ENCODE peak calls at places on chromosomes 6 and 20, in seven cellular contexts. X, G, D, R, O, Y and B are unnamed samples.

GRCh38 chr20:38579219-38579618 is 1.8 kb upstream of the ADIG start:
- DNase-seq in X (no peak), G (no peak), R (no peak), O (no peak), D (no peak), Y (no peak), B (no peak)

GRCh38 chr20:34575756-34576155 is 17.2 kb downstream of the MAP1LC3A start:
- DNase-seq in G (no peak), Y (no peak), X (no peak), R (no peak), O (peak; percentile 45), D (no peak), B (no peak)

GRCh38 chr6:17600527-17601388 is 656 bp downstream of the FAM8A1 start:
- DNase-seq in D (peak; percentile 53), O (peak; percentile 92), R (peak; percentile 43), G (peak; percentile 35), X (peak; percentile 39), Y (peak; percentile 76), B (peak; percentile 47)

GRCh38 chr6:22873531-22874136 is 304.3 kb downstream of the HDGFL1 start:
- DNase-seq in R (no peak), X (peak; percentile 45), Y (no peak), D (no peak), O (no peak), G (no peak), B (no peak)

GRCh38 chr6:33958863-33959651 is 155.3 kb upstream of the MLN start:
- DNase-seq in Y (no peak), D (no peak), G (no peak), X (no peak), R (no peak), O (no peak), B (no peak)

GRCh38 chr6:82989891-82990290 is 75.8 kb downstream of the UBE3D start:
- DNase-seq in O (no peak), R (no peak), D (no peak), Y (no peak), G (no peak), X (no peak), B (no peak)

GRCh38 chr6:5941188-5941587 is 65.5 kb downstream of the NRN1 start:
- DNase-seq in D (no peak), X (no peak), G (no peak), O (no peak), Y (no peak), R (no peak), B (no peak)

GRCh38 chr20:62598761-62599194 is 43.5 kb upstream of the SLCO4A1 start:
- DNase-seq in R (no peak), D (no peak), Y (no peak), G (no peak), X (no peak), O (no peak), B (no peak)

GRCh38 chr6:101722481-101722880 is 329.0 kb downstream of the GRIK2 start:
- DNase-seq in Y (no peak), D (no peak), R (no peak), X (no peak), G (no peak), O (no peak), B (no peak)

GRCh38 chr6:1240766-1241165 is 71.1 kb upstream of the FOXQ1 start:
- DNase-seq in G (no peak), Y (no peak), O (no peak), X (no peak), R (no peak), D (no peak), B (no peak)

GRCh38 chr20:57902478-57902877 is 192.7 kb upstream of the PMEPA1 start:
- DNase-seq in X (no peak), G (no peak), O (no peak), R (no peak), D (no peak), Y (no peak), B (no peak)

GRCh38 chr6:166259296-166259977 is 48.8 kb downstream of the PRR18 start:
- DNase-seq in D (no peak), Y (peak; percentile 70), O (no peak), R (no peak), X (no peak), G (no peak), B (no peak)

GRCh38 chr6:28553384-28553985 is 27.8 kb downstream of the GPX5 start:
- DNase-seq in G (no peak), O (no peak), X (no peak), Y (no peak), D (no peak), R (no peak), B (no peak)

GRCh38 chr6:163338671-163339405 is 75.7 kb upstream of the QKI start:
- DNase-seq in Y (no peak), O (no peak), D (no peak), R (no peak), G (no peak), X (no peak), B (peak; percentile 25)

GRCh38 chr6:30450908-30451818 is 38.1 kb upstream of the HLA-E start:
- DNase-seq in X (no peak), O (no peak), R (no peak), Y (peak; percentile 71), G (peak; percentile 50), D (no peak), B (peak; percentile 45)

GRCh38 chr6:140345935-140346334 is 971.5 kb upstream of the CITED2 start:
- DNase-seq in Y (no peak), R (no peak), O (no peak), X (no peak), G (no peak), D (no peak), B (no peak)

GRCh38 chr20:38034961-38035360 is 1.4 kb downstream of the RPRD1B start:
- DNase-seq in O (no peak), D (no peak), R (no peak), G (no peak), Y (no peak), X (no peak), B (no peak)

GRCh38 chr6:28118217-28118616 is 6.2 kb upstream of the ZSCAN16 start:
- DNase-seq in G (no peak), R (no peak), X (no peak), Y (no peak), D (no peak), O (no peak), B (no peak)

GRCh38 chr6:54057068-54057467 is 54.2 kb upstream of the MLIP start:
- DNase-seq in O (no peak), D (no peak), G (no peak), Y (no peak), X (no peak), R (no peak), B (no peak)

DNA sequence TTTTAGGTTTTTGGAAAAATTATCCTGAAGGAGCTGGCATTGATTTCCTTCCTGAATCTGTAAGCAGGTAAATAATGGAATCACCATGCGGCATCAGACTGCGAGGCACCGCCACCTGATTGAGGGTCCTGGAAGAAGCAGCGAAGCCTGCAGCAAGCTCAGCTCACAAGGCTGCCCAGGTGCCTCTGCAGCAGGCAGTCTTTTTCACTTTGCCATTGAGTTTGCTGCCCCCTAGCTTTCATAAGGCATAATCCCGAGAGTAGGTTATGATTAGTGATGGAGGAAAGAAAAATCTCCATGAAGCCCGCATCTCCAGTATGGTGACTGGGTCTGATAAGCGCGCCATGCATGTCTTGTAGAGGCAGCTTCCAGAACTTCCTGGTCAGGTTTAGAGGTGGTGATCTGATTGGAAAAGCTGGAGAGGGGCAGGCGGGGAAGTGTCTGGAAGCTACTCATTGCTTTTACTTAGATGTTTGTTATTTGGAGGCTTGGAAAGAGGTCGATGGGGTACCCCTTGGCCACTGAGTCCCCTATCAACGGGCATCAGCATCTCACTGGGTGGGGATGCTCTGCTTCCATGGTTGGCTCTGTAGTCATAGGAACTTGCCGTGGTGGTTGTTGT is 26.7 kb downstream of the IYD start:
- DNase-seq in O (no peak), D (peak; percentile 37), G (no peak), R (peak; percentile 65), X (peak; percentile 28), Y (peak; percentile 59), B (peak; percentile 52)
- TF ChIP-seq CTCF in O (peak; percentile 22), D (peak; percentile 77), G (peak; percentile 51), R (peak; percentile 84), X (peak; percentile 64), Y (peak; percentile 70), B (peak; percentile 84)

DNA sequence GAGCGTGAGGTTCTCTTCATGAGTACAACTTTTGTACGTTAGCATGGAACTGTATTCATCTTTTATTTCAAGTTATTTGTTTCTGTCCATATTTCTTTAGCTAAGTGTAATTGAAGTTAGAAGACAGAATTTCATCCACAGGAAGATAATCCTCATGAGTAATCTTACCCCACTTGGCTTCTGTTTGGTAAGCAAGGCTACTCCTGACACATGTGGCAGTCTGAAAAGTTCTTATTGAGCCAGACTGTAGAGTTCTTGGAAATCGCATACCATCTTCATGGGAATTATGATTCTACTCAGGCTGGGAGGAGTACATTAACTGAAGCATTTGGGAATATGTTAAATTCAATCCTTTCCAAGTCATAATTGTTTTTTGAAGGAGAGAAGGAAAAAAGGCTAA is 41.3 kb upstream of the TENT5A start:
- DNase-seq in X (no peak), O (no peak), Y (no peak), D (no peak), R (no peak), G (no peak), B (no peak)
- TF ChIP-seq CTCF in X (no peak), O (no peak), Y (no peak), D (no peak), R (no peak), G (no peak), B (no peak)

DNA sequence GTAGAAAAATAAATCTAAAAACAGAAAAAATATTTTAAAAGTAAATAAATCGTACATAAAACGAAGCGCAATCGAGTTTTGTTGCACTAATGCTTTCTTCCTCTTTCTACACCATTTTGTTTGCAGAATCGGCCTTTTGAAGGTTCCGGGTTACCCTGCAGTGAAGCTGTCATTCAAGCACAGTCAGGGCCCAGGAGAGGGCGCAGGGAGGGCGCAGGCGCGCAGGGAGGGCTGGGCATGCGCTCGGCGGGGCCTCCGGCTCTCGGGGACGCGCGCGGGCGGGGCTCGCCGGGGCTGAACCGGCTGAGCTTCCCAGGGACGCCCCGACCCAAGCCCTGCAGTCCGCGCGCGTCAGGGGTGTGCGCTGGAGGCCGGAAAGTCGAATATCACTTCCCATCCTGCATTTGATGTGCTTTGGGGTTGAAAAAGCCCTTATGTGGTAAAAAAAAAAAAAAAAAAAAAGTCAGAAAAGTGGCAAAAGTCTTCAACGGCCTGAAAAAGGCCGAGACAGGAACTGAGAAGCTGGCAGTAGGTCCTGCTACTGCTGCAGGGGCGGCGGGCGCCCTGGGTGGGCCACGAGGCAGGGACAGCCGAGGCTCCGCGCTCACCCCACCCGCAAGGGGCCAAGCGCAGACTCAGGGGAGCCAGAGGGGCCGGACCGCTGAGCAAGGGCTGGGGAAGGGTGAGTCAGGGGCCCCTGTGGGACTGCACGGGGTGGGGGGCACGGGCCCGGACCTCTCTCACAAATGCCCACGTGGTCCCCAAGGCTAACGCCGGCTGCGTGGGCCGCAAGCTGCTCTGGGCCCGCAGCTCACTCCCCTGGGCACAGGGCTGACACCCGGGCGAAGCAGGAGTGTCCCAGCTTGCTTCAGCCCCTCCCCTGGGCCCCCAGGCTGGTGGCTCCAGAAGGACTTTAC is 40.5 kb downstream of the THBS2 start:
- DNase-seq in D (peak; percentile 84), X (peak; percentile 84), G (peak; percentile 82), Y (peak; percentile 93), R (peak; percentile 92), O (peak; percentile 97), B (peak; percentile 91)
- TF ChIP-seq CTCF in D (peak; percentile 42), X (peak; percentile 48), G (no peak), Y (peak; percentile 53), R (peak; percentile 16), O (no peak), B (no peak)

DNA sequence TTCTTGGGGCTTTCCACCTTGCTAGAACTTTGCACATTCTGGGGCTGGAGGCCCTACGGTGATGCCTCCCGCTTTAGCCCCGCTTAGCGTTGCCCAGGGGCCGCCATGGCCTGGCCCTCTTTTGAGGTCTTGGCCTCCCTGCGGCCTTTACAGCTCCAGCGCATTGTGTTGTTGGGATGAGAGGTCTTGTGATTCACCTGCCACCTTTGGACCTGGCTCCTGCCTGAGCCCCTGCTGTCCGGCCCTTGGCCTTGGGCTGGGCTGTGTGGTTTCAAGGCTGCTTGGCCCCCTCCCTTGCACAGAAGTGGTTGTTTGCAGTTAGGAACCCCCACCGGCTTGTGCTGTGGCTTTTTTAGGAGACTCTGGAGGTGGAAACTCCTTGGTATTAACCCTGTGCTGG is 61.0 kb upstream of the CDH4 start:
- DNase-seq in R (no peak), Y (no peak), D (no peak), O (no peak), X (no peak), G (no peak), B (no peak)
- TF ChIP-seq CTCF in R (no peak), Y (no peak), D (no peak), O (no peak), X (no peak), G (no peak), B (no peak)